ENCODE peak calls at places on chromosomes 1 and 21, in eight cellular contexts. G is uterus, E is AG04450, P is H9, R is MCF 10A, X is thoracic aorta, H is left ventricle myocardium inferior, N is tibial nerve. C is an unnamed sample.

GRCh38 chr1:165924096-165924495 is 96.7 kb downstream of the UCK2 start:
- DNase-seq in G (no peak), N (no peak), E (no peak), P (no peak), H (no peak), R (no peak), X (no peak), C (no peak)

GRCh38 chr1:221039616-221040015 is 160.4 kb downstream of the HLX start:
- DNase-seq in E (no peak), P (no peak), X (no peak), H (no peak), N (no peak), R (peak), G (no peak), C (no peak)

GRCh38 chr1:239311331-239311730 is 75.0 kb upstream of the CHRM3 start:
- DNase-seq in P (no peak), G (no peak), R (no peak), X (no peak), N (no peak), H (no peak), E (no peak), C (no peak)

GRCh38 chr1:48767957-48768510 is 8.7 kb downstream of the BEND5 start:
- DNase-seq in N (no peak), P (no peak), H (no peak), R (no peak), E (no peak), X (no peak), G (no peak), C (no peak)

GRCh38 chr1:6703016-6703415 is 1.4 kb upstream of the DNAJC11 start:
- DNase-seq in R (no peak), E (no peak), P (no peak), G (no peak), H (no peak), N (no peak), X (no peak), C (no peak)

GRCh38 chr1:7229696-7230095 is 444.4 kb downstream of the CAMTA1 start:
- DNase-seq in X (no peak), H (no peak), P (no peak), G (no peak), N (no peak), E (no peak), R (peak), C (no peak)

GRCh38 chr1:19477284-19478240 is 7.8 kb downstream of the CAPZB start:
- DNase-seq in R (no peak), H (no peak), P (no peak), E (no peak), N (no peak), G (no peak), X (no peak), C (no peak)

GRCh38 chr1:235011064-235011598 is 117.5 kb downstream of the TOMM20 start:
- DNase-seq in G (no peak), R (no peak), P (no peak), H (no peak), X (no peak), N (no peak), E (no peak), C (no peak)

GRCh38 chr1:173867141-173867752 is 542 bp downstream of the GAS5 start:
- DNase-seq in H (no peak), G (no peak), P (peak), X (no peak), N (no peak), E (no peak), R (no peak), C (no peak)

GRCh38 chr1:21814241-21814918 is 2.3 kb downstream of the LDLRAD2 start:
- DNase-seq in H (no peak), G (no peak), R (no peak), N (no peak), E (no peak), X (no peak), P (peak), C (no peak)

GRCh38 chr1:108000620-108001105 is 35.7 kb upstream of the VAV3 start:
- DNase-seq in P (no peak), X (no peak), H (peak), E (peak), N (peak), R (peak), G (peak), C (no peak)

GRCh38 chr1:47181955-47182680 is 7.7 kb downstream of the PDZK1IP1 start:
- DNase-seq in N (no peak), X (no peak), E (no peak), R (peak), H (no peak), G (no peak), P (no peak), C (no peak)

GRCh38 chr1:201583663-201584062 is 44.7 kb downstream of the NAV1 start:
- DNase-seq in G (no peak), X (no peak), H (no peak), R (no peak), N (no peak), P (no peak), E (no peak), C (no peak)

GRCh38 chr1:110033421-110033820 is 1.0 kb upstream of the STRIP1 start:
- DNase-seq in N (no peak), E (no peak), H (no peak), P (no peak), G (no peak), R (no peak), X (no peak), C (no peak)

GRCh38 chr1:39969048-39969447 is 14.1 kb downstream of the MFSD2A start:
- DNase-seq in H (no peak), X (no peak), R (peak), E (no peak), P (no peak), N (no peak), G (no peak), C (no peak)

GRCh38 chr21:41767606-41768370 is 936 bp upstream of the RIPK4 start:
- DNase-seq in N (no peak), E (no peak), P (no peak), G (no peak), H (no peak), X (no peak), R (no peak), C (no peak)

GRCh38 chr1:175134500-175134899 is 58.1 kb downstream of the KIAA0040 start:
- DNase-seq in E (no peak), X (no peak), H (no peak), R (no peak), G (no peak), P (no peak), N (no peak), C (no peak)

GRCh38 chr1:214702561-214702960 is 99.6 kb downstream of the CENPF start:
- DNase-seq in N (no peak), E (no peak), H (no peak), G (no peak), P (no peak), X (no peak), R (no peak), C (no peak)

GRCh38 chr1:109272021-109272799 is 10.7 kb downstream of the PSRC1 start:
- DNase-seq in P (no peak), R (no peak), N (no peak), H (peak), G (no peak), E (no peak), X (no peak), C (no peak)

GRCh38 chr1:24266398-24266941 is 52.7 kb upstream of the GRHL3 start:
- DNase-seq in E (peak), X (no peak), P (no peak), G (no peak), H (no peak), N (no peak), R (peak), C (no peak)
- TF ChIP-seq CTCF in E (peak), X (no peak), P (no peak), G (no peak), H (no peak), N (no peak), R (no peak), C (no peak)

GRCh38 chr1:196660912-196661311 is 9.1 kb downstream of the CFH start:
- DNase-seq in G (no peak), P (no peak), X (no peak), R (peak), N (peak), H (no peak), E (peak), C (no peak)
- TF ChIP-seq CTCF in G (peak), P (peak), X (peak), R (peak), N (peak), H (peak), E (peak), C (no peak)

GRCh38 chr1:25891606-25892005 is 14.6 kb downstream of the STMN1 start:
- DNase-seq in R (no peak), N (no peak), P (no peak), H (no peak), X (no peak), E (no peak), G (no peak), C (no peak)

GRCh38 chr1:25893072-25893604 is 13.1 kb downstream of the STMN1 start:
- DNase-seq in G (no peak), H (no peak), P (no peak), N (no peak), E (no peak), X (no peak), R (no peak), C (no peak)

GRCh38 chr1:25888426-25888987 is 13.0 kb upstream of the PAQR7 start:
- DNase-seq in H (no peak), N (no peak), P (no peak), G (no peak), X (no peak), R (no peak), E (no peak), C (no peak)

GRCh38 chr1:25890249-25891034 is 14.9 kb upstream of the PAQR7 start:
- DNase-seq in H (no peak), G (no peak), P (peak), N (no peak), X (no peak), E (no peak), R (peak), C (no peak)

DNA sequence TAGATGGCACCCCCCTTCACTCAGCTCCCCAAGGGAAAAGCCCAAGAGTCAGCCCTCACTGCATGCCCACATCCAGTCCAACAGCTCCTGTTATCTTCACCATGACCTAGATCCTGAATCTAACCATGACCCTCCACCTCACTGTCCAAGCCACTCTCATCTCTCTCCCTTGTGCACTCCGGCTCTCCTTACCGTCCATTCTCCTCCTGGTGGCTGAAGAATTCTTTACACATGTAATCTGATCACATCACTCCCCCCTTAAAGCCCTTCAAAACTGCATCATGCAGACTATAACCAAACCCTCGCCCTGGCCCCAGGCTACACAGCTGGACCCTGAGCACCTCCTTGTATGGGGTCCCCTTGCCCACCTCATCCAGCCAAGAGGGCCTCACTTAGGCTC is 14.0 kb upstream of the PAQR7 start:
- DNase-seq in N (no peak), P (no peak), E (no peak), G (no peak), H (no peak), R (no peak), X (no peak), C (no peak)
- TF ChIP-seq CTCF in N (no peak), P (peak), E (peak), G (no peak), H (no peak), R (no peak), X (no peak), C (no peak)

GRCh38 chr21:34351786-34352241 is 12.0 kb upstream of the KCNE2 start:
- DNase-seq in P (no peak), H (peak), G (no peak), X (no peak), E (no peak), N (peak), R (peak), C (no peak)
- TF ChIP-seq CTCF in P (peak), H (peak), G (peak), X (peak), E (peak), N (peak), R (peak), C (no peak)

DNA sequence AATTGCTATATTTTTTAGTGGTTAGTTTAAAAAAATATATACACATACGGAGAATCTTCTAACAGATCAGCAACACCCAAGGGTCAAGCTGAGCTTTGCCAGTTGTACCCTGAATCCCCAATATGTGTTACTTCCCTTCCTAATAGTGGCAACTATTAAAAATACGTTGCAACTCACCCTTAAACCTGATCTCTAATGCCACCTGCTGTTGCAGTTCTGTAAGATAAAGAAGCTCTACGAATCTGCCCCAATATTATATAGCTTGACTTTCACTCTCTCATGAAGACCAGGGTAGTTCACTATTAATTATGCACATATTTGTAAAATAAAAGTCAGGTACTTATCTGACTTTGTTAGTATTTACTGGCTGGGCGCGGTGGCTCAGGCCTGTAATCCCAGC is 58.4 kb downstream of the ASH1L start:
- DNase-seq in E (no peak), H (no peak), N (no peak), G (no peak), P (no peak), R (peak), X (no peak), C (no peak)
- TF ChIP-seq CTCF in E (peak), H (peak), N (no peak), G (peak), P (peak), R (peak), X (no peak), C (no peak)

DNA sequence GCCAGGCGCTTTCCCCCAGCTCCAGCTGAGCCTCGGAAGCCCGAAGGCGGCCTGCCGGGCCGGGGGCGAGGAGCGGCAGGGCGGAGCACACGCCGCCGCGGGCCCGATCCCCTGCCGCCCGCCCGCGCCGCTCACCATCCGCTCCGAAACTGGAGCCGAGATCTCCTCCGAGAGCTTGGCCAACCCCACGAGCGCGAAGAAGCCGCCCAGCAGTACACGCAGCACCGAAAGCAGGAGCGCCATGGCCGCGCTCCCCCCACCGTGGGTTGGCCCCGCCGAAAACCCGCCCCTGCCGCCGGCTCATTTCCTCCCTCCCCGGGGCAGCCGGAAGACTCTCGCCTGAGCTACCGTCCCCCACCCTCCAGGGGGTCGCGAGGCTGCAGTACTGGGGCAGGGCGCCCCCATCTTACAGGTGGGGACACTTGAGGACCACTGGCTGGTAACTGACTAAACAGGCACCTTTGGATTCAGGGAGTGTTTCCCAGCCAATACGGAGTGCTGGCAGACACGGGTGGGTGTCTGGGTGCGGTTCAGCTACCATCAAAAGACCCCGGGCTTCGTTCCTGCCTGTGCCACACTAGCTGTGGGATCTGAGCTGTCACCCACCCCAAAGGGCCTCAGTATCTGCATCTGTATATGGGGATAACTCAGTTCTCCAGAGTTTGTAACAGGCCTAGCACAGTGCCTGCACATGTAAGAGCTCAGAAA is at the start of gene TMEM35B:
- DNase-seq in R (peak), X (no peak), G (peak), P (peak), N (peak), E (no peak), H (peak), C (peak)
- TF ChIP-seq CTCF in R (no peak), X (peak), G (no peak), P (peak), N (peak), E (peak), H (peak), C (no peak)

GRCh38 chr1:243343970-243344749 is 88.3 kb downstream of the SDCCAG8 start:
- DNase-seq in R (peak), N (no peak), H (no peak), X (no peak), G (no peak), P (no peak), E (no peak), C (no peak)

GRCh38 chr1:243345205-243345604 is 89.4 kb downstream of the SDCCAG8 start:
- DNase-seq in N (peak), H (no peak), E (no peak), P (no peak), R (no peak), X (no peak), G (no peak), C (no peak)

GRCh38 chr1:243346016-243346415 is 90.2 kb downstream of the SDCCAG8 start:
- DNase-seq in H (no peak), E (no peak), R (no peak), X (no peak), G (no peak), N (no peak), P (no peak), C (no peak)

GRCh38 chr1:243348331-243348730 is 92.5 kb downstream of the SDCCAG8 start:
- DNase-seq in E (no peak), G (no peak), P (no peak), R (no peak), H (no peak), N (no peak), X (no peak), C (no peak)

DNA sequence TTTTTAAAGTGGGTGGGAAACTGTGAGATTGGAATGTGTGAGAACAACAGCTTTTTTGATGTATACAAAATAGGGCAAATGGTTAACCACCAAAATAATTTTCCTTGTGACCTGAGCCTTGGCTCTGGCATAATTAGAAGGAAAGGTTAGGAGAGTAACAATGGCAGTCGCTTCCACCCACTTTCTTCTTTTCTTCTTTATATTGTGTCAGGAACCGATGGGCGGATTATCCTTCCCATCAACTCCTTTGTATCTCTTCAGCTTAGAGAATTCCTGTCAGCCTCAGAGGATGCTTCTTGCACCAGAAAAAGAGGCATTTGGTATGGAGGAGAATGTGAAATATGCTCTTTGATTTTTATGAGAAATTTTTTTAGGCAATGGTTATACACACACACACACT is 90.6 kb downstream of the SDCCAG8 start:
- DNase-seq in H (no peak), P (no peak), E (no peak), G (no peak), N (no peak), R (no peak), X (no peak), C (no peak)
- TF ChIP-seq CTCF in H (no peak), P (no peak), E (no peak), G (no peak), N (no peak), R (no peak), X (no peak), C (no peak)

DNA sequence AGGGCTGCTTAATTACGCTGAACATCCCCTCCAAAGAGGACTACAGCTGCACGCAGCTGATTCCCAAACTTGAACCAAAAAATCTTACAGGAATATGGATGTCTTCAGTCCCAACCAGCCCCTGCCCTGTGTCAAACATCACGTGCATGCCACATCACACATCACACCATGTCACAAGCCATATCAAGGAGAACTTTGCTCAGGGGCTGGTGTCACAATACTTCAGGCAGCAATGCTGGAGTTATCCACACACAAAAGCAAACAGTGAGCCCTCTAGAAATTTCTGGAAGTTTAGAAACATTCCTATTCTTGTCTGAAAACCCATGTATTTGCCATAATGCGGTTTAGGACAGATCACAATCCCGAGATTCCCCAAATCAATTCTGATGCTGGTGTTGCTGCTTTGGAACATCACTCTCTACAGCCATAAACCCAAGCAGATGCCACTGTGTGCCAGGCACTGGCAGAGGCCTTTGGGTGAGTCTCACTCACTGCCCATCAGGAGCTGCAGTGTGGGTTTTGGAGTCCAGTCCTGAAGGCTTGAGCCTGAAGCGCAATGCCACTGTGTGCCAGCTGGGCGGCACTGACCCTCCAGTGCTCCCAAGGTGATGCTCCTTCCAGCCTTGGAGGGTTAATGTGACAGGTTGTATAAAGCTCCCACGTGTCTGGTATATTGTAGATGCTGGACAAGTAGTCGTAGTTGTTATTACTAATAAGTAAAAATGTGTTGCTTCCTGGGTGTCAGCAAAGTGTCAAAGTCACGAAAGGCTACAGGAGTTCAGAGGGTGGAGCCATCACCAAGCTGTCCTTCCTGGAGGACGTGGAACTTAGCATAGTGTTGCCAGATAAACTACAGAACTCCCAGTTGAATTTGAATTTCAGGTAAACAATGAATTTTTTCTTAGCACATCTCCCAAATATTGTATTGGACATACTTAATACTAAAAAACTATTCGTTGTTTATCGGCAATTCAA is 20.1 kb upstream of the EFNA1 start:
- DNase-seq in R (no peak), E (no peak), X (no peak), H (no peak), P (no peak), N (no peak), G (no peak), C (no peak)
- TF ChIP-seq CTCF in R (no peak), E (no peak), X (no peak), H (no peak), P (no peak), N (no peak), G (no peak), C (no peak)

GRCh38 chr1:111814642-111815041 is 58.9 kb downstream of the DDX20 start:
- DNase-seq in E (no peak), N (no peak), P (no peak), X (no peak), R (no peak), H (no peak), G (no peak), C (no peak)

GRCh38 chr1:111814305-111814628 is 58.6 kb downstream of the DDX20 start:
- DNase-seq in X (no peak), G (no peak), P (no peak), E (no peak), H (no peak), R (no peak), N (no peak), C (no peak)

GRCh38 chr1:111813440-111814304 is 58.0 kb downstream of the DDX20 start:
- DNase-seq in P (no peak), R (peak), X (no peak), E (no peak), H (no peak), G (no peak), N (no peak), C (no peak)

GRCh38 chr1:111811891-111812290 is 56.2 kb downstream of the DDX20 start:
- DNase-seq in E (no peak), X (no peak), R (no peak), N (no peak), H (no peak), G (no peak), P (no peak), C (no peak)

GRCh38 chr1:111812306-111812705 is 56.6 kb downstream of the DDX20 start:
- DNase-seq in X (no peak), E (no peak), H (no peak), G (no peak), P (no peak), N (no peak), R (no peak), C (no peak)
- TF ChIP-seq CTCF in X (no peak), E (no peak), H (no peak), G (no peak), P (no peak), N (no peak), R (no peak), C (no peak)

GRCh38 chr1:162644986-162645314 is 12.7 kb downstream of the DDR2 start:
- DNase-seq in R (no peak), P (no peak), E (no peak), H (no peak), G (no peak), N (no peak), X (no peak), C (no peak)
- TF ChIP-seq CTCF in R (no peak), P (no peak), E (no peak), H (no peak), G (no peak), N (no peak), X (no peak), C (no peak)

C was measured in omental fat pad.